ENCODE peak calls at places on chromosomes 13 and 19, in seven cellular contexts. T is GM23338, M is SK-N-SH, R is Panc1, N is K562, V is HepG2, Y is HCT116. K is an unnamed sample.
A peak's percentile ranks its signal among the peaks of the same experiment; 100 is the strongest.

GRCh38 chr13:43036386-43037220 is 13.2 kb downstream of the DNAJC15 start:
- DNase-seq in T (peak; percentile 12), M (no peak), R (no peak), N (no peak), V (no peak), Y (no peak), K (no peak)

GRCh38 chr19:3343619-3344502 is 22.5 kb upstream of the NFIC start:
- DNase-seq in T (peak; percentile 66), M (peak; percentile 97), R (no peak), N (peak; percentile 95), V (peak; percentile 86), Y (peak; percentile 87), K (peak; percentile 80)

GRCh38 chr19:6030214-6030507 is 52.2 kb upstream of the RANBP3 start:
- DNase-seq in T (no peak), M (no peak), R (no peak), N (no peak), V (no peak), Y (no peak), K (no peak)

GRCh38 chr13:88648598-88649373 is 977.6 kb downstream of the SLITRK5 start:
- DNase-seq in T (no peak), M (no peak), R (no peak), N (no peak), V (no peak), Y (no peak), K (no peak)

GRCh38 chr13:112244061-112244460 is 132.1 kb upstream of the SPACA7 start:
- DNase-seq in T (no peak), M (no peak), R (no peak), N (no peak), V (no peak), Y (no peak), K (no peak)

GRCh38 chr19:4909172-4909896 is at the start of gene UHRF1:
- DNase-seq in T (peak; percentile 44), M (peak; percentile 93), R (no peak), N (peak; percentile 94), V (peak; percentile 58), Y (no peak), K (peak; percentile 77)

GRCh38 chr13:33258437-33259193 is 26.9 kb downstream of the STARD13 start:
- DNase-seq in T (no peak), M (no peak), R (no peak), N (no peak), V (peak; percentile 82), Y (no peak), K (no peak)

GRCh38 chr13:74889321-74889720 is 592.6 kb downstream of the TBC1D4 start:
- DNase-seq in T (no peak), M (no peak), R (no peak), N (no peak), V (no peak), Y (no peak), K (no peak)

GRCh38 chr19:48398329-48399235 is 5.1 kb downstream of the GRIN2D start:
- DNase-seq in T (peak; percentile 97), M (peak; percentile 96), R (no peak), N (peak; percentile 94), V (peak; percentile 44), Y (peak; percentile 91), K (peak; percentile 88)

GRCh38 chr13:109412232-109412935 is 374.0 kb downstream of the IRS2 start:
- DNase-seq in T (peak; percentile 50), M (peak; percentile 76), R (no peak), N (no peak), V (no peak), Y (peak; percentile 18), K (peak; percentile 93)

GRCh38 chr13:25980255-25980654 is 71.6 kb downstream of the SHISA2 start:
- DNase-seq in T (peak; percentile 92), M (peak; percentile 40), R (no peak), N (no peak), V (peak; percentile 11), Y (peak; percentile 18), K (no peak)
- TF ChIP-seq REST in T (no peak), M (no peak), R (no peak), N (no peak), V (no peak), Y (no peak), K (no peak)

GRCh38 chr13:20144141-20144850 is 16.6 kb downstream of the GJA3 start:
- DNase-seq in T (no peak), M (no peak), R (no peak), N (no peak), V (no peak), Y (no peak), K (no peak)

GRCh38 chr13:20148501-20149183 is 12.2 kb downstream of the GJA3 start:
- DNase-seq in T (no peak), M (no peak), R (no peak), N (no peak), V (no peak), Y (no peak), K (no peak)

GRCh38 chr13:20146381-20146780 is 14.5 kb downstream of the GJA3 start:
- DNase-seq in T (no peak), M (no peak), R (no peak), N (no peak), V (no peak), Y (no peak), K (no peak)

GRCh38 chr13:20142927-20143480 is 17.8 kb downstream of the GJA3 start:
- DNase-seq in T (no peak), M (no peak), R (no peak), N (no peak), V (no peak), Y (no peak), K (no peak)

DNA sequence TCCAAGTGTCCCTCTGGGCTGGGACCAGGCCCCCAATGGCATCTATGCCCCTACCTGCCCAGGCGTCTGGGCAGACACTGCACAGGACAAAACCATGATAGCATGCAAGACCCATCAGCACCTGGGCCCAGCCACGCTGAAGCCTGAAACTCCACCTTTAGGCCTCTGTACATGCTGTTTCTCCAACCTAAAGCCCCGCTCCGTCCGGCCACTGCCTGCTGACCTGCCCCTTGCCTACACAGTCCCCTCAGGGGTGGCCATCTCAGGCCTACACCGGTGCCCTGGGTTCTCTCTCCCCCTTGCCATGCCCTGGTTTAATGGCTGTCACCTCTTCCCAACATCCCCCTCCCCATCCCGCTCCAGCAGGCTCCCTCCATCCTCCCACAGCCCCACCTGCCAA is 15.3 kb downstream of the GJA3 start:
- DNase-seq in T (no peak), M (no peak), R (no peak), N (no peak), V (no peak), Y (no peak), K (no peak)
- H3K27me3 ChIP-seq in T (peaks cover 18% of the 10 kb centered on the region), M (peaks cover 97% of the 10 kb centered on the region), R (no peaks in the 10 kb centered on the region), N (peaks cover 63% of the 10 kb centered on the region), V (peaks cover 51% of the 10 kb centered on the region), Y (no peaks in the 10 kb centered on the region), K (no peaks in the 10 kb centered on the region)

GRCh38 chr19:35908010-35908441 is at the start of gene TYROBP:
- DNase-seq in T (no peak), M (no peak), R (no peak), N (no peak), V (no peak), Y (no peak), K (peak; percentile 78)
- H3K4me3 ChIP-seq in T (no peak within 1 kb of the TSS), M (no peak within 1 kb of the TSS), R (no peak within 1 kb of the TSS), N (no peak within 1 kb of the TSS), V (no peak within 1 kb of the TSS), Y (no peak within 1 kb of the TSS), K (peak within 1 kb of the TSS; percentile 74)

GRCh38 chr13:35228536-35228935 is 248.0 kb downstream of the MAB21L1 start:
- DNase-seq in T (no peak), M (no peak), R (no peak), N (no peak), V (no peak), Y (no peak), K (no peak)

GRCh38 chr13:35225582-35225981 is 250.9 kb downstream of the MAB21L1 start:
- DNase-seq in T (peak; percentile 46), M (no peak), R (no peak), N (no peak), V (no peak), Y (no peak), K (no peak)

DNA sequence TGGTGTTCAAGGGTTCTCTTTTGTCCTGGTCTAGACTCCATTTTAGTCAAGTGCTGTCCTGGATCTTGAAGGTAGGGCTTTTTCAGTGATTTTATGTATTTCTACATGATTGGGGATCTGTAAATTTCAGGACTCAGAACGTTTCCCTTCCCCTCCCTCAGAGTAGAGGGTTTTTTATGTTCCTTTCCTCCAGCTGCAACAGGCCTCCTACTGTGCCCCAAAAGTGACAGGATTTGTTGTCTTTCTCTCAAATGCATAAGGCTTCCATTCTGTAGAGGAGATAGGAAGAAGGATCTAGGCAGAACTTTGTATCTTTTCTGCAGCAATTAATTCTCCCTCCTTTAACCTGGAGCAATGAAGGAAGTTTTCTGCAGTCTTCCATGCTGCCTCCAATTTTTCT is 251.3 kb downstream of the MAB21L1 start:
- DNase-seq in T (peak; percentile 28), M (no peak), R (no peak), N (no peak), V (no peak), Y (no peak), K (no peak)
- TF ChIP-seq REST in T (no peak), M (no peak), R (no peak), N (no peak), V (no peak), Y (no peak), K (no peak)

GRCh38 chr19:55080121-55080914 is 4.6 kb downstream of the EPS8L1 start:
- DNase-seq in T (peak; percentile 91), M (peak; percentile 96), R (no peak), N (peak; percentile 98), V (peak; percentile 35), Y (peak; percentile 84), K (peak; percentile 89)
- H3K27me3 ChIP-seq in T (peaks cover 34% of the 10 kb centered on the region), M (no peaks in the 10 kb centered on the region), R (no peaks in the 10 kb centered on the region), N (no peaks in the 10 kb centered on the region), V (peaks cover 12% of the 10 kb centered on the region), Y (no peaks in the 10 kb centered on the region), K (peaks cover 14% of the 10 kb centered on the region)

K was measured in HL-60.